ENCODE peak calls at places on chromosomes 13 and 19, in four cellular contexts. One of them, this sample, is unnamed.

GRCh38 chr13:111115841-111116500 is 861 bp downstream of the ARHGEF7 start:
- DNase-seq in activated CD4-positive, alpha-beta T cell treated with anti-CD3 and anti-CD28 coated beads for 24 hours: no peak
- DNase-seq in activated T-helper 1 cell treated with anti-CD3 and anti-CD28 coated beads, Interleukin-12 subunit alpha, Interleukin-12 subunit beta, Interleukin-2, Interleukin-4 antibody, amounts not matched to agents 30 ng/mL and 10 ng/mL and 1 ng/mL, durations not matched to agents 14 hours and 24 hours and 36 hours: no peak
- DNase-seq in HT1080: no peak
- DNase-seq in this sample: peak; percentile 63

GRCh38 chr13:99384468-99384867 is 77.3 kb upstream of the GPR183 start:
- DNase-seq in activated CD4-positive, alpha-beta T cell treated with anti-CD3 and anti-CD28 coated beads for 24 hours: no peak
- DNase-seq in activated T-helper 1 cell treated with anti-CD3 and anti-CD28 coated beads, Interleukin-12 subunit alpha, Interleukin-12 subunit beta, Interleukin-2, Interleukin-4 antibody, amounts not matched to agents 30 ng/mL and 10 ng/mL and 1 ng/mL, durations not matched to agents 14 hours and 24 hours and 36 hours: no peak
- DNase-seq in HT1080: no peak
- DNase-seq in this sample: no peak

GRCh38 chr19:6551607-6552450 is 21.0 kb downstream of the TNFSF9 start:
- DNase-seq in activated CD4-positive, alpha-beta T cell treated with anti-CD3 and anti-CD28 coated beads for 24 hours: no peak
- DNase-seq in activated T-helper 1 cell treated with anti-CD3 and anti-CD28 coated beads, Interleukin-12 subunit alpha, Interleukin-12 subunit beta, Interleukin-2, Interleukin-4 antibody, amounts not matched to agents 30 ng/mL and 10 ng/mL and 1 ng/mL, durations not matched to agents 14 hours and 24 hours and 36 hours: peak; percentile 40
- DNase-seq in HT1080: no peak
- DNase-seq in this sample: no peak

GRCh38 chr13:91375119-91375729 is 23.2 kb upstream of the GPC5 start:
- DNase-seq in activated CD4-positive, alpha-beta T cell treated with anti-CD3 and anti-CD28 coated beads for 24 hours: no peak
- DNase-seq in activated T-helper 1 cell treated with anti-CD3 and anti-CD28 coated beads, Interleukin-12 subunit alpha, Interleukin-12 subunit beta, Interleukin-2, Interleukin-4 antibody, amounts not matched to agents 30 ng/mL and 10 ng/mL and 1 ng/mL, durations not matched to agents 14 hours and 24 hours and 36 hours: no peak
- DNase-seq in HT1080: no peak
- DNase-seq in this sample: peak; percentile 22

GRCh38 chr13:99059498-99060070 is 81.7 kb upstream of the DOCK9 start:
- DNase-seq in activated CD4-positive, alpha-beta T cell treated with anti-CD3 and anti-CD28 coated beads for 24 hours: no peak
- DNase-seq in activated T-helper 1 cell treated with anti-CD3 and anti-CD28 coated beads, Interleukin-12 subunit alpha, Interleukin-12 subunit beta, Interleukin-2, Interleukin-4 antibody, amounts not matched to agents 30 ng/mL and 10 ng/mL and 1 ng/mL, durations not matched to agents 14 hours and 24 hours and 36 hours: no peak
- DNase-seq in HT1080: no peak
- DNase-seq in this sample: peak; percentile 40

GRCh38 chr19:42816901-42817300 is 51.4 kb upstream of the PSG8 start:
- DNase-seq in activated CD4-positive, alpha-beta T cell treated with anti-CD3 and anti-CD28 coated beads for 24 hours: no peak
- DNase-seq in activated T-helper 1 cell treated with anti-CD3 and anti-CD28 coated beads, Interleukin-12 subunit alpha, Interleukin-12 subunit beta, Interleukin-2, Interleukin-4 antibody, amounts not matched to agents 30 ng/mL and 10 ng/mL and 1 ng/mL, durations not matched to agents 14 hours and 24 hours and 36 hours: no peak
- DNase-seq in HT1080: peak; percentile 34
- DNase-seq in this sample: no peak

GRCh38 chr19:591099-591958 is 1.6 kb downstream of the HCN2 start:
- DNase-seq in activated CD4-positive, alpha-beta T cell treated with anti-CD3 and anti-CD28 coated beads for 24 hours: no peak
- DNase-seq in activated T-helper 1 cell treated with anti-CD3 and anti-CD28 coated beads, Interleukin-12 subunit alpha, Interleukin-12 subunit beta, Interleukin-2, Interleukin-4 antibody, amounts not matched to agents 30 ng/mL and 10 ng/mL and 1 ng/mL, durations not matched to agents 14 hours and 24 hours and 36 hours: no peak
- DNase-seq in HT1080: no peak
- DNase-seq in this sample: peak; percentile 31

GRCh38 chr19:38736413-38737280 is 7.6 kb downstream of the CAPN12 start:
- DNase-seq in activated CD4-positive, alpha-beta T cell treated with anti-CD3 and anti-CD28 coated beads for 24 hours: peak; percentile 47
- DNase-seq in activated T-helper 1 cell treated with anti-CD3 and anti-CD28 coated beads, Interleukin-12 subunit alpha, Interleukin-12 subunit beta, Interleukin-2, Interleukin-4 antibody, amounts not matched to agents 30 ng/mL and 10 ng/mL and 1 ng/mL, durations not matched to agents 14 hours and 24 hours and 36 hours: peak; percentile 38
- DNase-seq in HT1080: no peak
- DNase-seq in this sample: no peak

GRCh38 chr19:16598848-16599247 is 26.6 kb upstream of the SLC35E1 start:
- DNase-seq in activated CD4-positive, alpha-beta T cell treated with anti-CD3 and anti-CD28 coated beads for 24 hours: no peak
- DNase-seq in activated T-helper 1 cell treated with anti-CD3 and anti-CD28 coated beads, Interleukin-12 subunit alpha, Interleukin-12 subunit beta, Interleukin-2, Interleukin-4 antibody, amounts not matched to agents 30 ng/mL and 10 ng/mL and 1 ng/mL, durations not matched to agents 14 hours and 24 hours and 36 hours: no peak
- DNase-seq in HT1080: no peak
- DNase-seq in this sample: no peak

GRCh38 chr19:39163621-39164020 is 33.1 kb upstream of the NCCRP1 start:
- DNase-seq in activated CD4-positive, alpha-beta T cell treated with anti-CD3 and anti-CD28 coated beads for 24 hours: no peak
- DNase-seq in activated T-helper 1 cell treated with anti-CD3 and anti-CD28 coated beads, Interleukin-12 subunit alpha, Interleukin-12 subunit beta, Interleukin-2, Interleukin-4 antibody, amounts not matched to agents 30 ng/mL and 10 ng/mL and 1 ng/mL, durations not matched to agents 14 hours and 24 hours and 36 hours: no peak
- DNase-seq in HT1080: no peak
- DNase-seq in this sample: no peak